ENCODE peak calls at places on chromosomes 13 and 19, in ten cellular contexts. Y is RWPE2; N is tibial nerve; D is AG04450; R is ovary; Z is CD8-positive, alpha-beta T cell; V is psoas muscle; U is HL-60; T is body of pancreas; W is tibial artery. O is an unnamed sample.

GRCh38 chr13:113805431-113806103 is 46.5 kb downstream of the TMEM255B start:
- DNase-seq in Y (no peak), N (no peak), D (no peak), R (no peak), Z (no peak), V (no peak), U (no peak), T (no peak), W (no peak), O (no peak)

GRCh38 chr13:81568824-81569223 is 1227.9 kb upstream of the SPRY2 start:
- DNase-seq in Y (no peak), N (no peak), D (no peak), R (no peak), Z (no peak), V (no peak), U (no peak), T (no peak), W (no peak), O (no peak)

GRCh38 chr13:95222733-95223018 is 78.6 kb downstream of the ABCC4 start:
- DNase-seq in Y (no peak), N (no peak), D (no peak), R (no peak), Z (no peak), V (no peak), U (no peak), T (no peak), W (no peak), O (no peak)

GRCh38 chr13:91216928-91217700 is 130.4 kb upstream of the MIR17HG start:
- DNase-seq in Y (no peak), N (no peak), D (no peak), R (no peak), Z (no peak), V (no peak), U (no peak), T (no peak), W (no peak), O (no peak)

GRCh38 chr13:84121456-84121855 is 239.2 kb upstream of the SLITRK1 start:
- DNase-seq in Y (no peak), N (no peak), D (no peak), R (no peak), Z (no peak), V (no peak), U (no peak), T (no peak), W (no peak), O (no peak)

GRCh38 chr13:37383856-37384255 is 214.7 kb downstream of the POSTN start:
- DNase-seq in Y (no peak), N (no peak), D (no peak), R (no peak), Z (no peak), V (no peak), U (no peak), T (no peak), W (no peak), O (no peak)

GRCh38 chr19:55641376-55642152 is 762 bp downstream of the ZNF580 start:
- DNase-seq in Y (no peak), N (no peak), D (no peak), R (peak; percentile 36), Z (no peak), V (no peak), U (no peak), T (no peak), W (no peak), O (no peak)

GRCh38 chr19:32358311-32358710 is 12.9 kb downstream of the ZNF507 start:
- DNase-seq in Y (no peak), N (no peak), D (no peak), R (no peak), Z (no peak), V (no peak), U (no peak), T (no peak), W (no peak), O (no peak)

GRCh38 chr19:38649305-38650179 is 2.1 kb downstream of the ACTN4 start:
- DNase-seq in Y (peak; percentile 88), N (no peak), D (no peak), R (no peak), Z (no peak), V (peak; percentile 52), U (peak; percentile 38), T (peak; percentile 83), W (no peak), O (no peak)

GRCh38 chr13:64529874-64530485 is 2700.2 kb downstream of the PCDH9 start:
- DNase-seq in Y (no peak), N (no peak), D (no peak), R (no peak), Z (no peak), V (no peak), U (peak; percentile 11), T (peak; percentile 23), W (no peak), O (no peak)

GRCh38 chr19:40284501-40285352 is at the start of gene AKT2:
- DNase-seq in Y (peak; percentile 68), N (no peak), D (peak; percentile 8), R (peak; percentile 78), Z (peak; percentile 71), V (peak; percentile 76), U (peak; percentile 14), T (no peak), W (no peak), O (peak; percentile 71)

DNA sequence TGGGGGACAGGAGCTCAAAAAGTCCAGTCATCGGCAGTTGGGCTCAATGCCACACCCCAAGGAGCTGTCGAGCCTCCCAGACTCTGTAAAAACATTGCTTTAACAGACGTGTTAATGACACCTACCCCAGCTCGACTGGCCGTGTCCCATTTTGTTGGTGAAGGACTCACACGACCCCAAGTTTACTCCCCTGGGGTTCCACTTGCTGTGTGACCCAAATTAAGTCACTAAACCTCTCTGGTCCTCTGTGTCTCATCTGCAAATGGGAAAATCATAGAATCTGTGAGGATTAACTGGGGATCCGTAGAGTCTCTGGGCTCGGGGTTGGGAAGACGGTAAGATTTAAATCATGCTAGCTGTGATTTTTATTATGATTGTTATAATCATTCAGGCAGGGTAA is 7.1 kb downstream of the GNA15 start:
- DNase-seq in Y (no peak), N (no peak), D (no peak), R (no peak), Z (no peak), V (no peak), U (no peak), T (no peak), W (no peak), O (no peak)
- H3K27ac ChIP-seq in Y (peak overlapping the region; percentile 97), N (no peak overlapping the region), D (no peak overlapping the region), R (no peak overlapping the region), Z (no peak overlapping the region), V (no peak overlapping the region), U (peak overlapping the region; percentile 27), T (no peak overlapping the region), W (no peak overlapping the region), O (no peak overlapping the region)

GRCh38 chr19:1040476-1041271 is 767 bp downstream of the ABCA7 start:
- DNase-seq in Y (peak; percentile 88), N (peak; percentile 57), D (peak; percentile 90), R (no peak), Z (peak; percentile 92), V (peak; percentile 90), U (peak; percentile 90), T (peak; percentile 93), W (peak; percentile 90), O (peak; percentile 92)

GRCh38 chr19:1045247-1045603 is 5.3 kb downstream of the ABCA7 start:
- DNase-seq in Y (peak; percentile 83), N (no peak), D (no peak), R (no peak), Z (no peak), V (peak; percentile 20), U (no peak), T (peak; percentile 50), W (no peak), O (no peak)

GRCh38 chr19:1041272-1041834 is 1.4 kb downstream of the ABCA7 start:
- DNase-seq in Y (no peak), N (no peak), D (no peak), R (no peak), Z (no peak), V (no peak), U (no peak), T (no peak), W (no peak), O (no peak)

GRCh38 chr19:1041835-1042685 is 2.2 kb downstream of the ABCA7 start:
- DNase-seq in Y (peak; percentile 45), N (no peak), D (no peak), R (no peak), Z (no peak), V (peak; percentile 83), U (no peak), T (peak; percentile 99), W (peak; percentile 85), O (no peak)

GRCh38 chr19:1042689-1043511 is 3.0 kb downstream of the ABCA7 start:
- DNase-seq in Y (no peak), N (no peak), D (no peak), R (no peak), Z (no peak), V (peak; percentile 25), U (no peak), T (no peak), W (no peak), O (no peak)
- TF ChIP-seq CTCF in Y (no peak), N (no peak), D (no peak), R (no peak), Z (no peak), V (no peak), U (no peak), T (no peak), W (no peak), O (no peak)

GRCh38 chr19:49442354-49442753 is 1.0 kb upstream of the SLC17A7 start:
- DNase-seq in Y (no peak), N (peak; percentile 69), D (no peak), R (no peak), Z (no peak), V (peak; percentile 66), U (no peak), T (peak; percentile 34), W (peak; percentile 79), O (peak; percentile 52)
- H3K4me3 ChIP-seq in Y (peak overlapping the region; percentile 12), N (peak overlapping the region; percentile 53), D (peak overlapping the region; percentile 68), R (no peak overlapping the region), Z (no peak overlapping the region), V (peak overlapping the region; percentile 77), U (peak overlapping the region; percentile 69), T (no peak overlapping the region), W (peak overlapping the region; percentile 80), O (peak overlapping the region; percentile 81)

DNA sequence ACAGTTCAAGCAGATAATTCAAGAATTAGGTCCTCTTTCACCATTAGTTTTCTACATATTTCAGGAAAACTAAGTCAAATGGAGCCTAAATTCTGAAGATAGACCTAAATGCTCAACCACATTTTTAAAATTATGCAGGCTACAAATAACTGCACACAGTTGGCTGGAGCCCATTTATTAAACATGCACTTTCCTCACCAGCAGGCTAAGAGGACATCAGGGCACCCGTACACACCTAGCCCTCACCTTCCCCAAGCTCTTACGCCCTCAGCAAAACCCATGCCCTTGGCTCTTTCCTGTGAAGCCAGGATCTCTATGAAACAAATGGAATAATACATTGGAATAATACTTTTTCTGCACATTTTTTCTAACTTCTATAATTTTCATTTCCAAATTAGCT is 18.2 kb downstream of the IRS2 start:
- DNase-seq in Y (no peak), N (no peak), D (no peak), R (no peak), Z (no peak), V (no peak), U (no peak), T (no peak), W (no peak), O (no peak)
- H3K27ac ChIP-seq in Y (no peak overlapping the region), N (no peak overlapping the region), D (no peak overlapping the region), R (no peak overlapping the region), Z (no peak overlapping the region), V (no peak overlapping the region), U (no peak overlapping the region), T (no peak overlapping the region), W (no peak overlapping the region), O (no peak overlapping the region)